ENCODE peak calls at places on chromosomes 12 and 14, in seven cellular contexts. U is hypothalamus, R is fibroblast of pulmonary artery, B is neural progenitor cell, D is DMS79 treated with DMSO at 0.1 percent for 48 hours, P is G401, J is fibroblast of the aortic adventitia. Y is an unnamed sample.

GRCh38 chr14:32230181-32230580 is 27.1 kb upstream of the RNU6-8 start:
- DNase-seq in B (no peak), R (peak), U (no peak), D (no peak), P (no peak), J (peak), Y (no peak)

GRCh38 chr14:93959239-93960107 is 16.9 kb downstream of the ASB2 start:
- DNase-seq in R (peak), U (no peak), J (peak), D (no peak), B (no peak), P (no peak), Y (peak)

GRCh38 chr14:75431011-75431410 is 3.2 kb downstream of the JDP2 start:
- DNase-seq in B (no peak), D (no peak), U (no peak), P (no peak), R (no peak), J (no peak), Y (no peak)

GRCh38 chr14:92412912-92413311 is 89.9 kb downstream of the SLC24A4 start:
- DNase-seq in B (no peak), J (no peak), R (no peak), U (no peak), P (no peak), D (no peak), Y (peak)

GRCh38 chr14:79516009-79516408 is 695.3 kb downstream of the DIO2 start:
- DNase-seq in U (no peak), P (peak), D (no peak), J (no peak), R (no peak), B (peak), Y (no peak)

GRCh38 chr12:43758247-43758727 is 303 bp downstream of the PUS7L start:
- DNase-seq in B (peak), D (no peak), J (peak), U (no peak), R (peak), P (peak), Y (peak)

GRCh38 chr14:55398679-55399078 is 13.0 kb downstream of the ATG14 start:
- DNase-seq in D (no peak), P (no peak), J (peak), B (no peak), U (no peak), R (peak), Y (peak)

GRCh38 chr14:61280092-61280525 is 1.0 kb downstream of the TMEM30B start:
- DNase-seq in J (no peak), P (no peak), D (peak), U (no peak), R (no peak), B (no peak), Y (no peak)

GRCh38 chr14:39099748-39100147 is 3.3 kb downstream of the SEC23A start:
- DNase-seq in U (no peak), R (no peak), B (no peak), D (no peak), J (no peak), P (no peak), Y (no peak)

GRCh38 chr12:96501139-96501741 is 11.9 kb downstream of the CFAP54 start:
- DNase-seq in U (no peak), D (no peak), J (peak), R (peak), P (no peak), B (no peak), Y (peak)

GRCh38 chr12:93127107-93127560 is 198.0 kb upstream of the EEA1 start:
- DNase-seq in U (no peak), J (no peak), R (no peak), P (no peak), B (no peak), D (no peak), Y (no peak)

GRCh38 chr12:127162902-127163301 is 1104.1 kb upstream of the TMEM132C start:
- DNase-seq in J (peak), P (no peak), U (no peak), D (no peak), B (no peak), R (peak), Y (peak)

GRCh38 chr12:97912943-97913342 is 450.3 kb downstream of the RMST start:
- DNase-seq in J (no peak), D (no peak), B (no peak), R (no peak), U (no peak), P (no peak), Y (peak)

GRCh38 chr14:81434230-81434629 is 34.1 kb upstream of the STON2 start:
- DNase-seq in D (no peak), U (no peak), P (no peak), J (no peak), R (no peak), B (peak), Y (no peak)

GRCh38 chr14:63045234-63045611 is at the start of gene KCNH5:
- DNase-seq in U (peak), P (peak), D (peak), R (peak), J (peak), B (peak), Y (peak)

GRCh38 chr12:20436367-20436766 is 68.0 kb downstream of the PDE3A start:
- DNase-seq in B (no peak), J (peak), U (no peak), P (no peak), D (no peak), R (peak), Y (no peak)

GRCh38 chr14:98932436-98933325 is 339.3 kb downstream of the BCL11B start:
- DNase-seq in D (no peak), R (no peak), B (no peak), P (no peak), U (no peak), J (no peak), Y (no peak)

GRCh38 chr12:54959291-54960018 is 25.1 kb downstream of the TESPA1 start:
- DNase-seq in R (no peak), P (no peak), D (no peak), B (no peak), U (no peak), J (no peak), Y (no peak)

GRCh38 chr12:152440-152839 is 61.5 kb downstream of the SLC6A12 start:
- DNase-seq in P (no peak), R (peak), J (peak), D (peak), U (no peak), B (no peak), Y (no peak)

GRCh38 chr12:1811281-1811947 is 9.0 kb upstream of the LRTM2 start:
- DNase-seq in U (no peak), B (no peak), D (no peak), J (no peak), P (no peak), R (peak), Y (no peak)

GRCh38 chr12:131135786-131136538 is 182.3 kb downstream of the ADGRD1 start:
- DNase-seq in B (no peak), R (no peak), P (no peak), D (no peak), J (no peak), U (no peak), Y (no peak)

GRCh38 chr12:54134850-54135249 is 53.9 kb downstream of the SMUG1 start:
- DNase-seq in P (peak), D (peak), B (no peak), R (no peak), U (no peak), J (no peak), Y (no peak)

GRCh38 chr12:91920276-91920675 is 225.4 kb downstream of the BTG1 start:
- DNase-seq in J (peak), D (peak), P (no peak), R (peak), B (no peak), U (no peak), Y (no peak)

GRCh38 chr12:19410211-19410610 is 29.1 kb upstream of the AEBP2 start:
- DNase-seq in D (no peak), P (peak), J (peak), B (no peak), R (no peak), U (no peak), Y (no peak)

GRCh38 chr14:78319826-78320635 is 149.9 kb downstream of the NRXN3 start:
- DNase-seq in B (peak), U (no peak), D (peak), J (no peak), P (no peak), R (no peak), Y (no peak)

GRCh38 chr12:19186722-19187661 is 57.5 kb downstream of the PLEKHA5 start:
- DNase-seq in J (peak), R (peak), P (peak), U (no peak), D (peak), B (peak), Y (no peak)

GRCh38 chr14:61271552-61271951 is 9.6 kb downstream of the TMEM30B start:
- DNase-seq in D (no peak), B (no peak), J (no peak), U (no peak), P (no peak), R (no peak), Y (no peak)

GRCh38 chr12:93572712-93573551 is 457 bp downstream of the SOCS2 start:
- DNase-seq in R (peak), P (no peak), B (peak), J (peak), D (peak), U (no peak), Y (peak)

GRCh38 chr14:23421594-23421993 is 13.5 kb upstream of the MYH6 start:
- DNase-seq in J (no peak), P (no peak), D (no peak), R (no peak), U (no peak), B (no peak), Y (no peak)

GRCh38 chr12:118061876-118062791 is 1.2 kb upstream of the WSB2 start:
- DNase-seq in B (peak), P (peak), U (peak), D (peak), J (peak), R (peak), Y (peak)

GRCh38 chr12:49342066-49342913 is 4.4 kb upstream of the DNAJC22 start:
- DNase-seq in U (peak), J (peak), P (peak), R (peak), B (peak), D (peak), Y (peak)

GRCh38 chr14:51500776-51501175 is 150.9 kb upstream of the FRMD6 start:
- DNase-seq in R (no peak), D (no peak), B (no peak), P (no peak), U (no peak), J (no peak), Y (no peak)

GRCh38 chr12:88062464-88062863 is 33.3 kb upstream of the C12orf50 start:
- DNase-seq in J (no peak), R (no peak), B (no peak), U (no peak), D (no peak), P (no peak), Y (no peak)

GRCh38 chr14:33758545-33758944 is 192.3 kb downstream of the EGLN3 start:
- DNase-seq in B (no peak), D (no peak), P (no peak), U (no peak), R (no peak), J (no peak), Y (no peak)

GRCh38 chr14:68628605-68629310 is 164.1 kb downstream of the ZFP36L1 start:
- DNase-seq in D (no peak), B (peak), P (no peak), R (no peak), J (no peak), U (no peak), Y (no peak)

GRCh38 chr12:27064397-27065342 is 17.7 kb downstream of the C12orf71 start:
- DNase-seq in R (no peak), B (no peak), P (no peak), U (no peak), D (no peak), J (no peak), Y (no peak)

GRCh38 chr12:15526033-15526432 is 203.7 kb downstream of the PTPRO start:
- DNase-seq in U (no peak), B (no peak), J (no peak), P (no peak), R (no peak), D (no peak), Y (no peak)

Y was measured in MG63.